ENCODE peak calls at places on chromosomes 6 and 20, in six cellular contexts. One of them, this sample, is unnamed.

GRCh38 chr6:151230277-151230577 is 9.5 kb upstream of the AKAP12 start:
- DNase-seq in colonic mucosa: no peak
- DNase-seq in fibroblast of lung: no peak
- DNase-seq in B cell: no peak
- DNase-seq in upper lobe of right lung: no peak
- DNase-seq in adrenal gland: no peak
- DNase-seq in this sample: no peak

GRCh38 chr6:71412559-71412958 is 123.9 kb downstream of the OGFRL1 start:
- DNase-seq in fibroblast of lung: no peak
- DNase-seq in upper lobe of right lung: no peak
- DNase-seq in colonic mucosa: no peak
- DNase-seq in adrenal gland: no peak
- DNase-seq in B cell: no peak
- DNase-seq in this sample: no peak

GRCh38 chr6:143998686-143999085 is 9.4 kb downstream of the PLAGL1 start:
- DNase-seq in adrenal gland: no peak
- DNase-seq in colonic mucosa: no peak
- DNase-seq in fibroblast of lung: no peak
- DNase-seq in upper lobe of right lung: no peak
- DNase-seq in B cell: no peak
- DNase-seq in this sample: no peak

GRCh38 chr6:111985202-111985731 is 68.6 kb upstream of the CCN6 start:
- DNase-seq in adrenal gland: no peak
- DNase-seq in B cell: no peak
- DNase-seq in fibroblast of lung: peak; percentile 99
- DNase-seq in upper lobe of right lung: no peak
- DNase-seq in colonic mucosa: no peak
- DNase-seq in this sample: no peak

GRCh38 chr6:146851837-146852236 is 253.1 kb downstream of the ADGB start:
- DNase-seq in fibroblast of lung: peak; percentile 98
- DNase-seq in colonic mucosa: no peak
- DNase-seq in upper lobe of right lung: no peak
- DNase-seq in adrenal gland: no peak
- DNase-seq in B cell: no peak
- DNase-seq in this sample: no peak

GRCh38 chr20:39983183-39983582 is 705.9 kb downstream of the MAFB start:
- DNase-seq in fibroblast of lung: no peak
- DNase-seq in upper lobe of right lung: no peak
- DNase-seq in colonic mucosa: no peak
- DNase-seq in adrenal gland: no peak
- DNase-seq in B cell: no peak
- DNase-seq in this sample: no peak

GRCh38 chr6:90093558-90094073 is 199.3 kb downstream of the GJA10 start:
- DNase-seq in colonic mucosa: no peak
- DNase-seq in adrenal gland: no peak
- DNase-seq in fibroblast of lung: no peak
- DNase-seq in B cell: no peak
- DNase-seq in upper lobe of right lung: no peak
- DNase-seq in this sample: no peak

GRCh38 chr6:92132446-92132845 is 1286.9 kb downstream of the EPHA7 start:
- DNase-seq in adrenal gland: no peak
- DNase-seq in upper lobe of right lung: no peak
- DNase-seq in B cell: no peak
- DNase-seq in colonic mucosa: no peak
- DNase-seq in fibroblast of lung: no peak
- DNase-seq in this sample: no peak

GRCh38 chr6:166268431-166268830 is 39.8 kb downstream of the PRR18 start:
- DNase-seq in colonic mucosa: no peak
- DNase-seq in adrenal gland: no peak
- DNase-seq in fibroblast of lung: no peak
- DNase-seq in upper lobe of right lung: no peak
- DNase-seq in B cell: no peak
- DNase-seq in this sample: no peak

DNA sequence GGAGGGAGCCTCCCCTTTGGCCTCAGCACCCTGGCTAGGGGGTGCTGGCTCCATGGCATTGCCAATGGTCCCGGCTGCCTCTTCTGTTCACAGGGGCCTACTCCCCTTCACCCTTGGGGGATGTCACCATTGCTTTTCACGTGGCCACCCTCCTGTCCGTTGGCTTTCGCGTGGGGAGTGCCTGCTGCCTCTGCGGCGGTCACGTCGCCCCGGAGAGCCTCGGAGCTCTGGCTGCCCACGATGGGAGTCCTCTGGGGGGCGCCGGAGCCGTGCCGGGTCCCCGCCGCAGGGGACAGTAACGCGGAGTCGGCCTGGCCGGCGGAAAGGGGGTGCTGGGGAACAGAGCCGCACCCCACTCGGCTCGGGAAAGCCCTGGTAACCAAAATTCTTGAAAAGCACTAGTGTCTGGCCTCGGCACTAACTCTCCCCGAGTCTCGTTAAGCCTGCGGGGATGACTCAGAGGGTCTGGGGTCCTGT is 661 bp upstream of the HEBP2 start:
- DNase-seq in fibroblast of lung: no peak
- DNase-seq in adrenal gland: peak; percentile 44
- DNase-seq in colonic mucosa: peak; percentile 41
- DNase-seq in upper lobe of right lung: peak; percentile 77
- DNase-seq in B cell: peak; percentile 57
- DNase-seq in this sample: peak; percentile 74
- TF ChIP-seq CTCF in fibroblast of lung: peak; percentile 14
- TF ChIP-seq CTCF in adrenal gland: no peak
- TF ChIP-seq CTCF in colonic mucosa: no peak
- TF ChIP-seq CTCF in upper lobe of right lung: peak; percentile 35
- TF ChIP-seq CTCF in B cell: no peak
- TF ChIP-seq CTCF in this sample: peak; percentile 13

GRCh38 chr20:23622839-23623343 is 14.9 kb downstream of the CST3 start:
- DNase-seq in upper lobe of right lung: no peak
- DNase-seq in B cell: no peak
- DNase-seq in colonic mucosa: peak; percentile 74
- DNase-seq in adrenal gland: peak; percentile 77
- DNase-seq in fibroblast of lung: peak; percentile 87
- DNase-seq in this sample: no peak
- TF ChIP-seq CTCF in upper lobe of right lung: no peak
- TF ChIP-seq CTCF in B cell: no peak
- TF ChIP-seq CTCF in colonic mucosa: no peak
- TF ChIP-seq CTCF in adrenal gland: no peak
- TF ChIP-seq CTCF in fibroblast of lung: no peak
- TF ChIP-seq CTCF in this sample: no peak

GRCh38 chr6:5214570-5215052 is 46.1 kb downstream of the LYRM4 start:
- DNase-seq in fibroblast of lung: no peak
- DNase-seq in colonic mucosa: peak; percentile 27
- DNase-seq in B cell: peak; percentile 20
- DNase-seq in upper lobe of right lung: no peak
- DNase-seq in adrenal gland: peak; percentile 68
- DNase-seq in this sample: no peak
- TF ChIP-seq CTCF in fibroblast of lung: peak; percentile 81
- TF ChIP-seq CTCF in colonic mucosa: peak; percentile 54
- TF ChIP-seq CTCF in B cell: no peak
- TF ChIP-seq CTCF in upper lobe of right lung: peak; percentile 55
- TF ChIP-seq CTCF in adrenal gland: peak; percentile 83
- TF ChIP-seq CTCF in this sample: peak; percentile 45

DNA sequence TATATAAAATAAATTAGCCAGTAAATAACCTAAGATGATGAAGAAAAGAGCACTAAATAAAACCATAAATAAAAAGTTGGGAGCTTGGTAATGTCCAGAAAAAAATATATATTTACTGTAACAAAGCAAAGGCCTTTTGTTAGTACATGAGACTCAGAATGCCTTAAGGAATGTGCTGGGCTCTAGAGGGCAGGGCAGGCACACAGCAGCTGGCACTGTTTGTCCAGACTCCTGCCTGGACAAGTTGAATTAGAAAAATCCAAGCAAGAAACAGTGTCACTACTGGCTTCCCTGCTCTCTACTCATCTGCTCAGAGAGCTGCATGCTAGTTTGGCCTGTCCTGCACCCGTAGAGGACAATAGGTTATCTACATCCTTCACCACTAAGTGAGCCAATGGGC is 8.8 kb downstream of the DEFB129 start:
- DNase-seq in adrenal gland: no peak
- DNase-seq in B cell: no peak
- DNase-seq in colonic mucosa: no peak
- DNase-seq in fibroblast of lung: peak; percentile 3
- DNase-seq in upper lobe of right lung: no peak
- DNase-seq in this sample: no peak
- TF ChIP-seq CTCF in adrenal gland: no peak
- TF ChIP-seq CTCF in B cell: no peak
- TF ChIP-seq CTCF in colonic mucosa: no peak
- TF ChIP-seq CTCF in fibroblast of lung: no peak
- TF ChIP-seq CTCF in upper lobe of right lung: peak; percentile 18
- TF ChIP-seq CTCF in this sample: no peak

GRCh38 chr6:30047220-30047619 is 13.8 kb upstream of the POLR1H start:
- DNase-seq in colonic mucosa: no peak
- DNase-seq in fibroblast of lung: no peak
- DNase-seq in B cell: no peak
- DNase-seq in upper lobe of right lung: no peak
- DNase-seq in adrenal gland: no peak
- DNase-seq in this sample: no peak
- TF ChIP-seq CTCF in colonic mucosa: no peak
- TF ChIP-seq CTCF in fibroblast of lung: no peak
- TF ChIP-seq CTCF in B cell: no peak
- TF ChIP-seq CTCF in upper lobe of right lung: no peak
- TF ChIP-seq CTCF in adrenal gland: no peak
- TF ChIP-seq CTCF in this sample: no peak

GRCh38 chr20:47533518-47534062 is 31.9 kb downstream of the NCOA3 start:
- DNase-seq in fibroblast of lung: no peak
- DNase-seq in B cell: no peak
- DNase-seq in adrenal gland: no peak
- DNase-seq in colonic mucosa: no peak
- DNase-seq in upper lobe of right lung: no peak
- DNase-seq in this sample: no peak

GRCh38 chr20:47534405-47534804 is 32.7 kb downstream of the NCOA3 start:
- DNase-seq in upper lobe of right lung: no peak
- DNase-seq in B cell: no peak
- DNase-seq in adrenal gland: no peak
- DNase-seq in colonic mucosa: no peak
- DNase-seq in fibroblast of lung: no peak
- DNase-seq in this sample: no peak

GRCh38 chr20:47535994-47536393 is 34.3 kb downstream of the NCOA3 start:
- DNase-seq in fibroblast of lung: no peak
- DNase-seq in adrenal gland: no peak
- DNase-seq in B cell: no peak
- DNase-seq in colonic mucosa: no peak
- DNase-seq in upper lobe of right lung: no peak
- DNase-seq in this sample: no peak

GRCh38 chr20:47532002-47532401 is 30.3 kb downstream of the NCOA3 start:
- DNase-seq in upper lobe of right lung: no peak
- DNase-seq in colonic mucosa: no peak
- DNase-seq in fibroblast of lung: no peak
- DNase-seq in adrenal gland: no peak
- DNase-seq in B cell: no peak
- DNase-seq in this sample: no peak

GRCh38 chr20:47535088-47535487 is 33.4 kb downstream of the NCOA3 start:
- DNase-seq in fibroblast of lung: no peak
- DNase-seq in adrenal gland: no peak
- DNase-seq in B cell: no peak
- DNase-seq in upper lobe of right lung: no peak
- DNase-seq in colonic mucosa: no peak
- DNase-seq in this sample: no peak
- TF ChIP-seq CTCF in fibroblast of lung: no peak
- TF ChIP-seq CTCF in adrenal gland: no peak
- TF ChIP-seq CTCF in B cell: no peak
- TF ChIP-seq CTCF in upper lobe of right lung: no peak
- TF ChIP-seq CTCF in colonic mucosa: no peak
- TF ChIP-seq CTCF in this sample: no peak

GRCh38 chr6:40672118-40672517 is 85.0 kb upstream of the LRFN2 start:
- DNase-seq in fibroblast of lung: no peak
- DNase-seq in B cell: no peak
- DNase-seq in upper lobe of right lung: no peak
- DNase-seq in colonic mucosa: no peak
- DNase-seq in adrenal gland: no peak
- DNase-seq in this sample: no peak
- TF ChIP-seq CTCF in fibroblast of lung: peak; percentile 1
- TF ChIP-seq CTCF in B cell: no peak
- TF ChIP-seq CTCF in upper lobe of right lung: no peak
- TF ChIP-seq CTCF in colonic mucosa: no peak
- TF ChIP-seq CTCF in adrenal gland: no peak
- TF ChIP-seq CTCF in this sample: no peak

DNA sequence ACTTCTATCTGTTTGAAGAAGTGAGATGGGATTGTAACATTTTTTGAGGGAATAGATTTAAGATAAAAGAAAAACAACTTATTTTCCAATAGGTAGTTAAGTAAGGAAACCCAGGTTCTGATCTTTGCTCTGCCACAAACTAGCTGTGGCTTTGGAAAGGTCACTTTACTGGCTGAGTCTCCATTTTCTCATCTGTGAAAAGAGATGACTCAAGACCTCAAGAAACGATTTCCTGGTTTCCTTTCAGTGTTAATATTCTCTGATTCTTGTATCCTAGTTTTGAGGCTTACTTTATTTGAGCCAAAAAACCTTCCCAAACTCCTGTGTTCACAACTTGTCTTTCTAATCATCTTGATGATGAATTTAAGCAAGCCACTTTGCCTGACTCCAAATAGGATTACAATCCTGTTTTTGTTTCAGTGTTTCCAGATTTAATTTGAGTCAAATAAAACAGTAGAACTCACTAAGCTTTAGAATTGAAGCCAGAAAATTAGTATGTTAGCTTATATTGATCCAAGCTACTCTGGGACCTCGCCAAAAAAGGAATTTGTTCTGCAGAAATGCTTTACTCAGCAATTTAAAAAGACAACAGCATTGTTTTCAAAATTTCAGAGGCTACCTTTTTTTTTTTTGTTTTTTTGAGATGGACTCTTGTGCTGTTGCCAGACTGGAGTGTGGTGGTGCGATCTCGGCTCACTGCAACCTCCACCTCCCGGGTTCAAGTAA is 51.1 kb downstream of the ENPP1 start:
- DNase-seq in adrenal gland: no peak
- DNase-seq in fibroblast of lung: peak; percentile 93
- DNase-seq in upper lobe of right lung: no peak
- DNase-seq in colonic mucosa: no peak
- DNase-seq in B cell: no peak
- DNase-seq in this sample: no peak
- TF ChIP-seq CTCF in adrenal gland: no peak
- TF ChIP-seq CTCF in fibroblast of lung: no peak
- TF ChIP-seq CTCF in upper lobe of right lung: no peak
- TF ChIP-seq CTCF in colonic mucosa: no peak
- TF ChIP-seq CTCF in B cell: no peak
- TF ChIP-seq CTCF in this sample: no peak

GRCh38 chr6:26094036-26094435 is 6.8 kb downstream of the HFE start:
- DNase-seq in colonic mucosa: no peak
- DNase-seq in upper lobe of right lung: no peak
- DNase-seq in B cell: no peak
- DNase-seq in adrenal gland: no peak
- DNase-seq in fibroblast of lung: no peak
- DNase-seq in this sample: no peak
- TF ChIP-seq CTCF in colonic mucosa: no peak
- TF ChIP-seq CTCF in upper lobe of right lung: no peak
- TF ChIP-seq CTCF in B cell: no peak
- TF ChIP-seq CTCF in adrenal gland: no peak
- TF ChIP-seq CTCF in fibroblast of lung: no peak
- TF ChIP-seq CTCF in this sample: no peak

GRCh38 chr6:34585512-34586045 is 29.4 kb upstream of the SPDEF start:
- DNase-seq in colonic mucosa: no peak
- DNase-seq in adrenal gland: no peak
- DNase-seq in B cell: no peak
- DNase-seq in fibroblast of lung: peak; percentile 72
- DNase-seq in upper lobe of right lung: no peak
- DNase-seq in this sample: no peak
- TF ChIP-seq CTCF in colonic mucosa: no peak
- TF ChIP-seq CTCF in adrenal gland: no peak
- TF ChIP-seq CTCF in B cell: no peak
- TF ChIP-seq CTCF in fibroblast of lung: no peak
- TF ChIP-seq CTCF in upper lobe of right lung: no peak
- TF ChIP-seq CTCF in this sample: no peak

This sample was measured in GM13976.